ENCODE peak calls at places on chromosomes 6 and 20, in ten cellular contexts. D is GM23338; L is fibroblast of mammary gland; A is cardiac fibroblast; U is GM23248; E is dorsolateral prefrontal cortex; H is CD4-positive, alpha-beta memory T cell; C is SJSA1; W is ovary; X is uterus. V is an unnamed sample.

GRCh38 chr6:52584203-52584602 is 7.3 kb upstream of the TRAM2 start:
- DNase-seq in X (no peak), C (no peak), U (no peak), W (no peak), L (no peak), D (no peak), H (no peak), A (no peak), E (no peak), V (no peak)

GRCh38 chr6:78526432-78526831 is 340.9 kb upstream of the IRAK1BP1 start:
- DNase-seq in C (no peak), X (no peak), W (no peak), A (no peak), H (no peak), U (no peak), L (no peak), E (no peak), D (peak), V (no peak)

GRCh38 chr20:59933849-59934585 is 580 bp upstream of the SYCP2 start:
- DNase-seq in W (peak), L (peak), D (peak), C (peak), X (peak), U (peak), H (peak), A (peak), E (peak), V (peak)

GRCh38 chr20:2302369-2302768 is 6.6 kb downstream of the TGM3 start:
- DNase-seq in D (peak), W (no peak), H (no peak), U (no peak), C (no peak), A (no peak), X (no peak), E (no peak), L (no peak), V (peak)

GRCh38 chr6:45265246-45265645 is 62.9 kb upstream of the RUNX2 start:
- DNase-seq in W (no peak), L (peak), A (peak), H (no peak), D (no peak), U (peak), C (no peak), X (no peak), E (no peak), V (no peak)

GRCh38 chr20:4068708-4069107 is 53.4 kb upstream of the RNF24 start:
- DNase-seq in D (no peak), L (peak), E (no peak), X (no peak), H (no peak), A (peak), W (no peak), C (no peak), U (no peak), V (no peak)

GRCh38 chr20:45109634-45110033 is 5.3 kb downstream of the WFDC5 start:
- DNase-seq in W (no peak), U (no peak), D (no peak), A (no peak), L (no peak), C (no peak), E (no peak), H (no peak), X (no peak), V (no peak)

GRCh38 chr6:153702671-153703070 is 336.4 kb upstream of the OPRM1 start:
- DNase-seq in A (no peak), U (peak), D (no peak), W (no peak), C (no peak), H (no peak), E (no peak), L (peak), X (no peak), V (no peak)

GRCh38 chr6:155882527-155883333 is 427.1 kb upstream of the NOX3 start:
- DNase-seq in A (no peak), H (no peak), D (no peak), W (no peak), U (peak), X (no peak), L (no peak), C (no peak), E (no peak), V (no peak)

GRCh38 chr6:84877515-84878210 is 113.3 kb upstream of the TBX18 start:
- DNase-seq in X (no peak), U (no peak), W (no peak), H (no peak), D (no peak), A (no peak), L (no peak), C (no peak), E (no peak), V (no peak)

GRCh38 chr6:36545767-36546663 is 1.3 kb downstream of the STK38 start:
- DNase-seq in E (no peak), X (no peak), H (peak), D (peak), L (peak), W (peak), U (peak), C (no peak), A (peak), V (peak)

GRCh38 chr20:61254881-61255589 is 3.0 kb downstream of the CDH4 start:
- DNase-seq in U (peak), X (no peak), D (no peak), C (no peak), H (no peak), L (peak), W (no peak), A (peak), E (no peak), V (no peak)

GRCh38 chr6:168709440-168709839 is 268.5 kb downstream of the SMOC2 start:
- DNase-seq in A (no peak), L (no peak), U (no peak), E (no peak), H (no peak), W (no peak), D (no peak), X (no peak), C (no peak), V (no peak)

GRCh38 chr20:41352106-41352505 is 11.5 kb downstream of the LPIN3 start:
- DNase-seq in E (no peak), X (no peak), U (no peak), H (no peak), A (no peak), C (no peak), D (peak), L (no peak), W (no peak), V (peak)

GRCh38 chr6:11209941-11210340 is 22.5 kb downstream of the NEDD9 start:
- DNase-seq in W (no peak), E (no peak), D (peak), C (no peak), L (no peak), H (no peak), U (peak), X (no peak), A (peak), V (no peak)

GRCh38 chr6:22251331-22251730 is 45.5 kb downstream of the PRL start:
- DNase-seq in C (no peak), X (no peak), E (no peak), W (no peak), U (peak), L (peak), H (no peak), A (peak), D (no peak), V (no peak)

GRCh38 chr20:24953621-24954133 is 4.6 kb downstream of the CST7 start:
- DNase-seq in D (no peak), U (no peak), H (no peak), X (no peak), L (no peak), E (no peak), W (no peak), A (no peak), C (peak), V (peak)

GRCh38 chr6:110693296-110693695 is 122.0 kb downstream of the CDK19 start:
- DNase-seq in E (no peak), C (no peak), A (no peak), X (no peak), W (no peak), D (no peak), L (no peak), U (no peak), H (no peak), V (no peak)

GRCh38 chr20:57400262-57400701 is 9.1 kb downstream of the RBM38 start:
- DNase-seq in E (no peak), A (no peak), L (no peak), D (no peak), H (no peak), X (no peak), W (no peak), U (no peak), C (no peak), V (peak)

GRCh38 chr20:24046905-24047304 is 58.3 kb upstream of the GGTLC1 start:
- DNase-seq in L (no peak), W (no peak), C (no peak), D (no peak), U (no peak), E (no peak), X (no peak), H (no peak), A (peak), V (no peak)

GRCh38 chr20:52923123-52923543 is 49.0 kb upstream of the TSHZ2 start:
- DNase-seq in L (peak), X (no peak), H (no peak), U (peak), C (peak), W (no peak), D (peak), E (no peak), A (peak), V (peak)

GRCh38 chr6:86215323-86215722 is 572.6 kb upstream of the SYNCRIP start:
- DNase-seq in E (no peak), C (no peak), D (no peak), L (no peak), U (no peak), H (no peak), A (no peak), X (no peak), W (no peak), V (no peak)

GRCh38 chr6:72788188-72788587 is 166.3 kb downstream of the KCNQ5 start:
- DNase-seq in H (no peak), A (peak), U (peak), X (no peak), W (no peak), E (no peak), L (peak), D (no peak), C (no peak), V (no peak)

GRCh38 chr6:43515808-43516207 is 918 bp downstream of the YIPF3 start:
- DNase-seq in W (no peak), E (no peak), H (no peak), D (no peak), X (no peak), A (no peak), U (no peak), C (no peak), L (no peak), V (peak)

GRCh38 chr6:69594405-69594804 is 202.4 kb downstream of the LMBRD1 start:
- DNase-seq in E (no peak), W (no peak), U (no peak), A (no peak), L (no peak), X (no peak), C (no peak), H (no peak), D (no peak), V (no peak)

GRCh38 chr6:41940759-41941279 is 789 bp downstream of the CCND3 start:
- DNase-seq in E (no peak), W (peak), D (peak), C (peak), X (peak), U (peak), H (peak), L (no peak), A (peak), V (peak)

DNA sequence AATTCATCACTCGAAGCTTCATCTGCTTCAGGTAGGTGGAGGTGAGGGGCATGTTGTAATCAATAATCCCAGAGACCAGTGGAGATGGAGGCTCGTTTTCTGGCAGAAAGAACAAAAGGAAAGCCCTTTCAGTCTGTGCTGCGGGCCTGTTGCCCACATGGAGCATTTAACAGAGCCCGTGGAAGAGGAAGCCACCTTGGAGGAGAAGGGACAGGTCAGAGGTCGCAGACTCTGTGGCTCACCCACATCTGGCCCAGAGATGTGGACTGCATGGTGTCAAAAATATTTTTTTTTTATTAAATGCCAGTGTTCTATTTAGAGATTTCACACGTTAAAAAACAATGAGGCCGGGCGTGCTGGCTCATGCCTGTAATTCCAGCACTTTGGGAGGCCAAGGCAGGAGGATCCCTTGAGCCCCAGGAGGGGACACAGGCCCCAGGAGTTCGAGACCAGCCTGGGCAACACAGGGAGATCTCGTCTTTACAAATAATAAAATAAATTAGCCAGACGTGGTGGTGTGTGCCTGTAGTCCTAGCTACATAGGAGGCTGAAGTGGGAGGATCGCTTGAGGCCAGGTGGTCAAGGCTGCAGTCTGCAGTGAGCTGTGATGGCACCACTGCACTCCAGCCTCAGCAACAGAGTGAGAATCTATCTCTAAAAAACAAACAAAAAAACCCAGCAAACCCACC is 73.6 kb downstream of the NOL4L start:
- DNase-seq in D (no peak), U (no peak), C (no peak), L (no peak), H (no peak), E (no peak), A (no peak), X (no peak), W (no peak), V (no peak)
- H3K4me3 ChIP-seq in D (no peak), U (no peak), C (no peak), L (no peak), H (no peak), E (no peak), A (no peak), X (no peak), W (no peak), V (no peak)

DNA sequence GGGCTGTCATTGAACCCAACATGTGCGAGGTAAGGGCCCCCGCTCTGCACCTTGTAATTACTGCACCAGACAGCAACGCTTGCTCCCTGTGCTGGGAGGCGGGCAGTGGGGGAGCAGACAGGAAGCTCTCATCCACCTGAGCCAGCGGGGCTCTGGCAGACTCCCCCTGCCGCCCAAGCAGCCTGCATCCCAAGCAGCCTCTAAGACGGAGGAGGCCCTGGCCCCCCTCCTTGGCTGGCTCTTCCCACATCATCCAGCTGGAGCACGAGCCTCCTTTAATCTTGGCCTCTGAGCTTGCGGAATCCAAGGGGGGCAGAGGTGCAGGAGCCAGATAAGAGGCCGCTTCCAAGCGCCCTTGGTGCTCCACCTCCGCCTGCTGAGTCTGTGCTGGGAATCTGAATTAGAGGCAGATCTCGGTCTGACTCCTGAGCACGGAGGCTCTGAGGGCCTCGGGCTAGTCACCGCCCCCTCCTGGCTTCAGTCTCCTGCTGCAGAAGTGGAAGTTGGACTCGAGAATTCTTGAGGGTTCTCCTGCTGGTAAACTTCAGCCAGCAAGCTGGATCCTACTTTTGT is 40.0 kb upstream of the CDH22 start:
- DNase-seq in D (peak), E (no peak), L (peak), H (no peak), W (peak), U (peak), X (peak), C (no peak), A (peak), V (peak)
- H3K4me3 ChIP-seq in D (peak), E (peak), L (no peak), H (no peak), W (no peak), U (no peak), X (no peak), C (no peak), A (no peak), V (peak)

DNA sequence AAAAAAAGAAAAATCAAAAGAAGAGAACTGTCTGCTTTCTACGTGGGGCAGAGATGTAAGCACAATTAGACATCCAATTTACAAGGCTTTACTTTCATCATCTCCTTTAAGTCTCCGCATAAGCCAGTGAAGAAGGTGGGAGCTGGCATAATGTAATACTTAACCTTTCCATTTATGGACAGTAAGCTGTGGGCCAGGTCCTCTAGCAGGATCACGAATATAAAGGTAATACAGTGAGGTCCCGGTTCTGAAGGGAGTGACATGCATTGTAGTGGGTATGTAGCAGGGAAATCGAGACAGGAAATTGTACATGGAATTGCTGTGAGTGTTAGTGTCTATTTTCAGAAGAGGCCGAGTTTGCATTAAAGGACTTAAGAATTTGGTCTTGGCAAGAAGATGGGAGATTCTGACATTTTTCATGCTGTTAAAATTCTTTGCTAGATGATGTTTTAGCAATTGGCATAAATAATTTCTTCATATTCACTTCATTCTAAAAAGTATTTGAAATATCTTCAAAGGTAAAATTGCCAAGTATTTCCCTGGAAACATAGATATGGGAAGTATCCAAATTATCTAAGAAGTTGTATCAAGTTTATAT is 20.4 kb upstream of the POPDC3 start:
- DNase-seq in D (no peak), C (no peak), U (no peak), X (no peak), E (no peak), L (no peak), W (no peak), A (no peak), H (no peak), V (no peak)
- H3K4me3 ChIP-seq in D (no peak), C (no peak), U (no peak), X (no peak), E (no peak), L (no peak), W (no peak), A (no peak), H (no peak), V (no peak)

DNA sequence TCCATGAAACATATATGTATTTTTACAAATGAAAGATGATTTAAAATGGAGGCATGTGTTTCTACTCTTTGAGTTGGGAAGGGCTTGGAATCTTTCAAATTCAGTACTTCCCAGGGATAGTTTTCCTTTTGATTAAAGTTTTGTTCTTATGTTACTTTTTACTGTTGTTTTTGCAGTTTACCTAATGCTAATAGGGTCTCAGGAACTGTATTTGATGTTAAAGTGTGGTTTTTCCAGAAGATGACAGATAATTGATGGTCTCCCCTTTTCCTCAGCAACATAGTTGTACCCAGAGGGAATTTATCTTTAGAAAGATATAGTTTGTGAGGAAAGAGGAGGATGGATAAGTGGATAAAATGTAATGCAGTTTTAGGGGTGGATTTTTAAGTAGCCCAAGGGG is 42.1 kb downstream of the GNAS start:
- DNase-seq in E (no peak), X (no peak), U (no peak), L (no peak), W (no peak), D (no peak), H (no peak), C (no peak), A (no peak), V (no peak)
- H3K4me3 ChIP-seq in E (peak), X (no peak), U (peak), L (no peak), W (no peak), D (peak), H (peak), C (peak), A (peak), V (no peak)

GRCh38 chr6:38020593-38020992 is 201.1 kb downstream of the ZFAND3 start:
- DNase-seq in A (no peak), D (no peak), X (no peak), E (no peak), W (no peak), U (no peak), L (no peak), H (no peak), C (no peak), V (no peak)

GRCh38 chr6:38018755-38019165 is 199.2 kb downstream of the ZFAND3 start:
- DNase-seq in U (no peak), A (no peak), C (no peak), E (no peak), W (no peak), X (no peak), D (no peak), L (no peak), H (no peak), V (no peak)

GRCh38 chr6:38021029-38021428 is 201.5 kb downstream of the ZFAND3 start:
- DNase-seq in D (no peak), W (no peak), E (no peak), X (no peak), L (no peak), H (no peak), C (no peak), A (no peak), U (no peak), V (no peak)

GRCh38 chr6:38015341-38015740 is 195.8 kb downstream of the ZFAND3 start:
- DNase-seq in H (no peak), U (no peak), X (no peak), W (no peak), A (no peak), E (no peak), L (no peak), C (no peak), D (no peak), V (no peak)

GRCh38 chr6:38016824-38017223 is 197.3 kb downstream of the ZFAND3 start:
- DNase-seq in D (no peak), W (no peak), L (no peak), C (no peak), H (no peak), E (no peak), A (no peak), X (no peak), U (no peak), V (no peak)
- H3K4me3 ChIP-seq in D (no peak), W (no peak), L (no peak), C (no peak), H (no peak), E (no peak), A (no peak), X (no peak), U (no peak), V (no peak)

DNA sequence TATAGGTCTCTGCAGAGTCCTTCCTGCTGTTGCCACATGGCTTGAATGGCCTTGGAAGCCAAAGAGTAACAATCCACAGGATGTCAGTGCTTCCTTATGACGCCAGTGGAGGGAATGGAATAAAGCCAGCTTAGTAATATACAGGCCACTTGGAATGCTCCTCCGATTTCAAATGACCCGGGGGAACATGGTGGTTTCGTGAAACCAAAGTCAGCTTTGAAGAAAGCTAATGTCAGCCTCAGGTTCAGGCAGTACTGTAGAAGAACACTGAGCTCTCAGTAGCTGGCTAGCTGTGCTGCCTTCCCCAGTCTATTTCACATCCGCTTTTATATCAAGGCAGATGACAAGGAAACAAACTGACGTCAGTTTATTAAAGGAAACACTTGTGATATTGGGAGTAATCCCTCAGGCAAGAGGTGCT is 189.1 kb downstream of the DTNBP1 start:
- DNase-seq in E (no peak), H (no peak), A (peak), U (peak), D (no peak), L (peak), X (no peak), W (no peak), C (no peak), V (no peak)
- H3K4me3 ChIP-seq in E (no peak), H (no peak), A (no peak), U (peak), D (no peak), L (no peak), X (no peak), W (no peak), C (no peak), V (no peak)

GRCh38 chr6:1603708-1604346 is 5.9 kb upstream of the FOXC1 start:
- DNase-seq in A (no peak), D (peak), C (no peak), W (no peak), U (no peak), H (no peak), X (no peak), E (no peak), L (no peak), V (no peak)
- H3K4me3 ChIP-seq in A (peak), D (peak), C (peak), W (no peak), U (peak), H (no peak), X (no peak), E (peak), L (no peak), V (peak)